ENCODE peak calls at places on chromosomes 12 and 14, in nine cellular contexts. O is lower lobe of right lung; F is CD8-positive, alpha-beta T cell; A is tibial artery; Q is esophagus squamous epithelium; E is tibial nerve; R is endothelial cell of umbilical vein; X is pancreas; M is body of pancreas. J is an unnamed sample. For H3K4me1, the result is how much of the 10 kb centered on the place peaks cover.

GRCh38 chr14:61129168-61129745 is 148.2 kb downstream of the SLC38A6 start:
- DNase-seq in O (no peak), F (no peak), A (no peak), Q (no peak), E (no peak), R (no peak), X (no peak), M (no peak), J (no peak)

GRCh38 chr14:100238419-100239199 is at the start of gene YY1:
- DNase-seq in O (peak), F (peak), A (peak), Q (peak), E (peak), R (peak), X (peak), M (peak), J (peak)

GRCh38 chr12:74538491-74539258 is 1.0 kb downstream of the ATXN7L3B start:
- DNase-seq in O (no peak), F (peak), A (no peak), Q (no peak), E (no peak), R (peak), X (no peak), M (peak), J (peak)

GRCh38 chr14:99047436-99048110 is 224.4 kb downstream of the BCL11B start:
- DNase-seq in O (no peak), F (no peak), A (no peak), Q (no peak), E (no peak), R (no peak), X (no peak), M (no peak), J (no peak)

GRCh38 chr14:23669441-23669840 is 33.3 kb downstream of the DHRS2 start:
- DNase-seq in O (no peak), F (no peak), A (no peak), Q (no peak), E (no peak), R (no peak), X (no peak), M (no peak), J (no peak)

GRCh38 chr12:81221681-81222080 is 143.8 kb downstream of the ACSS3 start:
- DNase-seq in O (no peak), F (no peak), A (no peak), Q (no peak), E (no peak), R (no peak), X (no peak), M (no peak), J (no peak)

GRCh38 chr12:92779902-92780301 is 77.1 kb downstream of the PLEKHG7 start:
- DNase-seq in O (no peak), F (no peak), A (no peak), Q (no peak), E (no peak), R (no peak), X (no peak), M (no peak), J (no peak)

GRCh38 chr14:23056956-23057756 is at the start of gene CDH24:
- DNase-seq in O (peak), F (peak), A (peak), Q (no peak), E (peak), R (peak), X (peak), M (peak), J (peak)

GRCh38 chr12:21526053-21526452 is at the start of gene SPX:
- DNase-seq in O (no peak), F (no peak), A (no peak), Q (no peak), E (no peak), R (no peak), X (no peak), M (no peak), J (no peak)

GRCh38 chr12:65631621-65632111 is 192.6 kb upstream of the HMGA2 start:
- DNase-seq in O (no peak), F (no peak), A (no peak), Q (no peak), E (peak), R (peak), X (no peak), M (no peak), J (no peak)

GRCh38 chr14:75406102-75406501 is 21.7 kb upstream of the JDP2 start:
- DNase-seq in O (no peak), F (no peak), A (no peak), Q (no peak), E (no peak), R (no peak), X (no peak), M (no peak), J (no peak)

GRCh38 chr12:65494537-65494936 is 216.1 kb downstream of the MSRB3 start:
- DNase-seq in O (no peak), F (no peak), A (no peak), Q (no peak), E (no peak), R (no peak), X (no peak), M (no peak), J (no peak)

GRCh38 chr14:71960620-71961353 is 28.6 kb downstream of the RGS6 start:
- DNase-seq in O (no peak), F (no peak), A (no peak), Q (no peak), E (no peak), R (no peak), X (no peak), M (no peak), J (no peak)

GRCh38 chr14:38721822-38722431 is 381.1 kb downstream of the SEC23A start:
- DNase-seq in O (no peak), F (no peak), A (peak), Q (no peak), E (peak), R (peak), X (peak), M (peak), J (peak)

GRCh38 chr14:100709956-100710284 is 16.8 kb upstream of the DLK1 start:
- DNase-seq in O (no peak), F (no peak), A (no peak), Q (no peak), E (no peak), R (no peak), X (no peak), M (no peak), J (no peak)

GRCh38 chr14:46378248-46378647 is 273.3 kb downstream of the RPL10L start:
- DNase-seq in O (no peak), F (no peak), A (no peak), Q (no peak), E (no peak), R (no peak), X (no peak), M (no peak), J (no peak)

GRCh38 chr12:67391034-67391433 is 121.9 kb downstream of the CAND1 start:
- DNase-seq in O (no peak), F (no peak), A (no peak), Q (no peak), E (no peak), R (no peak), X (no peak), M (no peak), J (no peak)

GRCh38 chr14:57575482-57575881 is 81.8 kb upstream of the CCDC198 start:
- DNase-seq in O (no peak), F (no peak), A (no peak), Q (no peak), E (no peak), R (no peak), X (no peak), M (no peak), J (no peak)

GRCh38 chr12:131713349-131713748 is 2.5 kb downstream of the SFSWAP start:
- DNase-seq in O (no peak), F (no peak), A (no peak), Q (no peak), E (no peak), R (no peak), X (no peak), M (no peak), J (no peak)

GRCh38 chr12:48810817-48811453 is 7.4 kb upstream of the CACNB3 start:
- DNase-seq in O (no peak), F (no peak), A (no peak), Q (no peak), E (no peak), R (peak), X (no peak), M (no peak), J (no peak)

GRCh38 chr14:66395300-66395699 is 90.9 kb upstream of the CCDC196 start:
- DNase-seq in O (no peak), F (no peak), A (no peak), Q (no peak), E (no peak), R (no peak), X (no peak), M (no peak), J (no peak)

GRCh38 chr12:110776410-110776809 is 33.7 kb upstream of the PPP1CC start:
- DNase-seq in O (no peak), F (no peak), A (no peak), Q (no peak), E (no peak), R (no peak), X (no peak), M (no peak), J (no peak)

DNA sequence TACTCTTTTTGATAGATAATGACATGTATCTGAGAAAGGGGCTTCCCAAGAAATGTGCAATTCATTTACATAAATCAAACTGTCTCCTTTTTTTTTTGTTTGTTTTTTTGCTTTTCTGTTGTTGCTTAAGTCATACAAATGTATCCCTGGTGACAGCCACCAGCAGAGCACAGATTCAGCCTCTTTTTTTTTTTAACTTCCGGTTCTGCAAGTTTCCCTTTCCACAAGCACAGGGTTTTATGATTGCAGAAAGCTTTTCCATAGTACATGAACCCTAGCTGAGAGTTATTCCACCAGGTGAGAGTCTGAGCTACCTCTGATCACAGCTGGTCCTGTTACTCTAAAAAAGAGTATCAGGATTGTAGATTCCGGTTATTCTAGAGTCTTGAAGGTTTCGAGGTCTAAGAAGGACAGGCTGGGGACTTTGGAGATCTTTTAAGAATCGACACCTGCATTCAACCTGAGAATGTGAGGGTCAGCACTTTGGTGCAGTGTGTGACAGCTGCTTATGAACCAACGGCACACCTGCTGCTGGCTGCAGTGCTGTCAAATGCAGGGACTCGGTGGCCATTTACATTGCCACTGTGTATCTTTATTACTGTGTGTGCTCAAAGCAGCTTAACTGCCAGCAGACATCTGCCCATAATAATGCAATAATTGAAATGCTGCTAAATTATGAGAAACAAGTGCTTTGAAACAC is 551.7 kb downstream of the NRXN3 start:
- DNase-seq in O (no peak), F (no peak), A (no peak), Q (no peak), E (no peak), R (no peak), X (no peak), M (no peak), J (no peak)
- H3K27ac ChIP-seq in O (no peak), F (no peak), A (no peak), Q (no peak), E (no peak), R (no peak), X (no peak), M (no peak), J (no peak)

GRCh38 chr12:50102648-50103309 is 1.0 kb upstream of the GPD1 start:
- DNase-seq in O (peak), F (no peak), A (no peak), Q (no peak), E (no peak), R (no peak), X (no peak), M (peak), J (no peak)

GRCh38 chr12:50103767-50104321 is at the start of gene GPD1:
- DNase-seq in O (peak), F (no peak), A (peak), Q (no peak), E (no peak), R (no peak), X (peak), M (peak), J (peak)

GRCh38 chr12:50103351-50103750 is 457 bp upstream of the GPD1 start:
- DNase-seq in O (no peak), F (no peak), A (no peak), Q (no peak), E (no peak), R (no peak), X (no peak), M (no peak), J (no peak)

GRCh38 chr12:50105913-50106450 is 2.2 kb downstream of the GPD1 start:
- DNase-seq in O (no peak), F (no peak), A (no peak), Q (no peak), E (no peak), R (no peak), X (no peak), M (no peak), J (no peak)

GRCh38 chr12:50104614-50105366 is 982 bp downstream of the GPD1 start:
- DNase-seq in O (no peak), F (no peak), A (no peak), Q (no peak), E (no peak), R (no peak), X (no peak), M (no peak), J (no peak)
- H3K4me3 ChIP-seq in O (peak), F (no peak), A (no peak), Q (no peak), E (peak), R (no peak), X (no peak), M (no peak), J (no peak)

DNA sequence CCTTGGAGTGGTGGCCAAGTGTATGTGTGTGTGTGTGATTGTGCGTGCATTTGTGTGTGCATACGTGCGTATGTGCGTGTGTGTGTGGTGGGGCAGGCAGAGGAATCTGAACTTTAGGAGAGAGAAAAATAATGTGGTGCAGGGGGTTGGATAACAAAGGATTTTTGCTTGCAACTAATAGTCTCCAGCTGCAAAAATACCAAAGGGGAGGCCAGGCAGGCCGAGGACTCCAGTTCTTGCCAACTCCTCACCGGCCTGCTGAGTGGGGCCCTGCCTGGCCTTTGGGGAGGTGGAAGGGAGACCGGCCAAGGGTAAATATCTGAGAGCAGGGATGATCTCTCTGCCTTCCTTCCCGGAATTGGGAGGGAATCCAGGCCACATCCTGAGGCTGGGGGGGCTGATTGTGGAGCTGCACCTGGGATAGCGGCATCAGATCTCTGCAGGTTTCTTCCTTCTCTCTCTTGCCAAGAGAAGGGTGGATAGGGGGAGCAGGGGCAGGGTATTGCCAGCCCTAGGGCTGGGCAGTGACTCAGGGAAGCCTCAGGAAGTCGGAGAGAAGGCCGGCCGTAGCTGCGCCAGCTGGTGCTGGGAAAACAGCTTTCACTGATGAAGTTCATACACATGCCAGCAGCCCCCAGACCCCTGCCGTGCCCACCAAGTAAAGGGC is 4.5 kb upstream of the LRP1-AS start:
- DNase-seq in O (no peak), F (no peak), A (peak), Q (no peak), E (peak), R (peak), X (no peak), M (no peak), J (no peak)
- H3K4me1 ChIP-seq in O (half or more), F (under half), A (under half), Q (half or more), E (under half), R (under half), X (under half), M (under half), J (under half)

GRCh38 chr12:4956054-4956453 is 46.3 kb downstream of the KCNA1 start:
- DNase-seq in O (no peak), F (no peak), A (no peak), Q (no peak), E (no peak), R (no peak), X (no peak), M (no peak), J (no peak)
- H3K27ac ChIP-seq in O (no peak), F (no peak), A (no peak), Q (no peak), E (no peak), R (no peak), X (no peak), M (no peak), J (no peak)

GRCh38 chr14:53714495-53715389 is 241.9 kb downstream of the BMP4 start:
- DNase-seq in O (no peak), F (no peak), A (no peak), Q (no peak), E (no peak), R (peak), X (no peak), M (no peak), J (no peak)

GRCh38 chr14:53716521-53716920 is 240.1 kb downstream of the BMP4 start:
- DNase-seq in O (no peak), F (no peak), A (no peak), Q (no peak), E (no peak), R (peak), X (no peak), M (no peak), J (no peak)

GRCh38 chr14:53710615-53711014 is 246.0 kb downstream of the BMP4 start:
- DNase-seq in O (no peak), F (no peak), A (no peak), Q (no peak), E (no peak), R (no peak), X (no peak), M (no peak), J (no peak)

GRCh38 chr14:53711205-53711604 is 245.4 kb downstream of the BMP4 start:
- DNase-seq in O (no peak), F (no peak), A (no peak), Q (no peak), E (no peak), R (no peak), X (no peak), M (no peak), J (no peak)

DNA sequence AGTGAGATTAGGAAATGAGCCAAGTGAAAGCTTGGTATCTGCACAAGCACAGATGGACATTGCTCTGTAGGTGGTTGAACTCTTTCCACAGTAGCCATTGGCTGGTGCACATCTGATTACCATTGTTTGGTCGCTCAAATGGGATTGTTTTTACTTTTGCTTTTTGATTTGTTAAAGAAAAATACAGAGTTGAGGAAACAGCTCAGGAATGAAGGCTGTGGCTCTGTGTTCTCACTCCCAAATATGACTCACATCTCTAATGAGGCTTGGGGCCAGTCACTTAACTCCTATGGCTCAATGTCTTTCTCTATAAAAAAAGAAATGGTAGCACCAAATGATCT is 241.3 kb downstream of the BMP4 start:
- DNase-seq in O (no peak), F (no peak), A (no peak), Q (no peak), E (no peak), R (peak), X (no peak), M (no peak), J (no peak)
- H3K4me3 ChIP-seq in O (no peak), F (no peak), A (peak), Q (no peak), E (peak), R (no peak), X (no peak), M (no peak), J (no peak)

GRCh38 chr12:75889214-75889613 is 142.4 kb downstream of the PHLDA1 start:
- DNase-seq in O (no peak), F (no peak), A (no peak), Q (no peak), E (no peak), R (no peak), X (no peak), M (no peak), J (peak)

GRCh38 chr12:75890141-75890540 is 141.4 kb downstream of the PHLDA1 start:
- DNase-seq in O (no peak), F (no peak), A (no peak), Q (no peak), E (no peak), R (no peak), X (no peak), M (no peak), J (no peak)

GRCh38 chr12:75890660-75891059 is 140.9 kb downstream of the PHLDA1 start:
- DNase-seq in O (no peak), F (no peak), A (no peak), Q (no peak), E (no peak), R (no peak), X (no peak), M (no peak), J (no peak)

GRCh38 chr12:75887979-75888378 is 143.6 kb downstream of the PHLDA1 start:
- DNase-seq in O (no peak), F (no peak), A (no peak), Q (no peak), E (no peak), R (no peak), X (no peak), M (no peak), J (no peak)

DNA sequence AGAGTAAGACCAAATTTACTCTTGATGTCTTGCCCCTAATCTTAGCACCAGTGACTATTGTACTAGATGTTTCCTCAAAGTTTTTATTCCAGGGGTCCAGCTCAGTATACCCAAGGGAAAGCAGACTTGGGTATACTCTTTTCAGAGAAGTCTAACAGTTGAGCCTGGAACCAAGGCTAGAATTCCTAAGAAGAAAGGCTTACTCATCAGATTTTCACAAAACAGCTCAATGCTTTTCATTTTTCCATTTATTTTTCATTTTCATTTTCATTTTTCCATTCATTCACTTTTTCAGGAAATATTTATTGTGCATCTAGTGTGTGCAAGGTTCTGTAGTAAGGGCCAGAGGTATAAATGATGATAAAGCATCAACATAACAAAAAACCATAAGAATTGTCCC is 143.2 kb downstream of the PHLDA1 start:
- DNase-seq in O (no peak), F (no peak), A (no peak), Q (no peak), E (no peak), R (no peak), X (no peak), M (no peak), J (no peak)
- H3K4me1 ChIP-seq in O (under half), F (under half), A (under half), Q (under half), E (under half), R (under half), X (under half), M (under half), J (under half)

GRCh38 chr14:76948213-76948947 is 80.1 kb downstream of the IRF2BPL start:
- DNase-seq in O (peak), F (no peak), A (no peak), Q (no peak), E (no peak), R (peak), X (no peak), M (peak), J (peak)
- H3K27ac ChIP-seq in O (peak), F (no peak), A (peak), Q (peak), E (no peak), R (peak), X (peak), M (peak), J (peak)

DNA sequence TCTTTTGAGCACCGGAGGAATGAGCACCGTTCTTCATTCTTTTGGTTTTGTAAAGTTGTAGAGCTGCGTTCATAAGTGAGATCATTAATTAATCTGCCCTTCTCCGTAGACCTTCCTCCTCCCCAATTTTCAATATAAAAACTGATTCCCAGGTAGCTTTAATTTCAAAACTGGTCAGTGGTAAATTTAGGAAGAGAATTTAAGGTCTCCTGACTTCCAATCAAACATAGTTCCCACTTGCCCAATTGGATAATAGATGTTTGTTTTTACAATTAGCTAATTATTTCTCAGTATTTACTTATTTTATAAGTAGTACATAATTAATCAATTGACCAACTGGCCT is 27.2 kb upstream of the YBX3 start:
- DNase-seq in O (no peak), F (no peak), A (no peak), Q (no peak), E (no peak), R (no peak), X (no peak), M (no peak), J (no peak)
- H3K4me3 ChIP-seq in O (peak), F (no peak), A (peak), Q (no peak), E (no peak), R (no peak), X (no peak), M (no peak), J (no peak)

J was measured in thyroid gland.